ENCODE peak calls at places on chromosomes 2 and 18, in nine cellular contexts. One of them, this sample, is unnamed.
A peak's percentile ranks its signal among the peaks of the same experiment; 100 is the strongest.

GRCh38 chr2:189164732-189165131 is 14.8 kb downstream of the COL5A2 start:
- DNase-seq in B cell: no peak
- DNase-seq in GM13976: no peak
- DNase-seq in effector memory CD4-positive, alpha-beta T cell: no peak
- DNase-seq in colonic mucosa: no peak
- DNase-seq in HEK293T: no peak
- DNase-seq in heart left ventricle: no peak
- DNase-seq in PC-3: peak; percentile 70
- DNase-seq in kidney epithelial cell: no peak
- DNase-seq in this sample: no peak

GRCh38 chr2:217491271-217491670 is 511.5 kb downstream of the TNS1 start:
- DNase-seq in kidney epithelial cell: no peak
- DNase-seq in GM13976: no peak
- DNase-seq in B cell: no peak
- DNase-seq in HEK293T: no peak
- DNase-seq in PC-3: no peak
- DNase-seq in heart left ventricle: no peak
- DNase-seq in colonic mucosa: no peak
- DNase-seq in effector memory CD4-positive, alpha-beta T cell: no peak
- DNase-seq in this sample: no peak

GRCh38 chr2:209495855-209496585 is 72.2 kb downstream of the MAP2 start:
- DNase-seq in B cell: no peak
- DNase-seq in colonic mucosa: no peak
- DNase-seq in kidney epithelial cell: peak; percentile 98
- DNase-seq in PC-3: peak; percentile 98
- DNase-seq in effector memory CD4-positive, alpha-beta T cell: no peak
- DNase-seq in HEK293T: peak; percentile 68
- DNase-seq in GM13976: no peak
- DNase-seq in heart left ventricle: peak; percentile 21
- DNase-seq in this sample: no peak

GRCh38 chr2:56749152-56749752 is 565.5 kb downstream of the CCDC85A start:
- DNase-seq in colonic mucosa: no peak
- DNase-seq in B cell: no peak
- DNase-seq in GM13976: peak; percentile 1
- DNase-seq in kidney epithelial cell: peak; percentile 4
- DNase-seq in PC-3: peak; percentile 68
- DNase-seq in effector memory CD4-positive, alpha-beta T cell: no peak
- DNase-seq in heart left ventricle: no peak
- DNase-seq in HEK293T: peak; percentile 19
- DNase-seq in this sample: no peak

GRCh38 chr2:26850002-26850431 is 2.1 kb downstream of the DPYSL5 start:
- DNase-seq in PC-3: no peak
- DNase-seq in colonic mucosa: no peak
- DNase-seq in effector memory CD4-positive, alpha-beta T cell: no peak
- DNase-seq in heart left ventricle: no peak
- DNase-seq in B cell: no peak
- DNase-seq in GM13976: no peak
- DNase-seq in kidney epithelial cell: no peak
- DNase-seq in HEK293T: no peak
- DNase-seq in this sample: no peak

GRCh38 chr2:134080759-134081158 is 173.1 kb upstream of the MGAT5 start:
- DNase-seq in effector memory CD4-positive, alpha-beta T cell: no peak
- DNase-seq in B cell: no peak
- DNase-seq in PC-3: no peak
- DNase-seq in kidney epithelial cell: no peak
- DNase-seq in GM13976: no peak
- DNase-seq in HEK293T: no peak
- DNase-seq in heart left ventricle: no peak
- DNase-seq in colonic mucosa: no peak
- DNase-seq in this sample: no peak

GRCh38 chr2:238125127-238125885 is 13.2 kb upstream of the KLHL30 start:
- DNase-seq in kidney epithelial cell: no peak
- DNase-seq in effector memory CD4-positive, alpha-beta T cell: no peak
- DNase-seq in colonic mucosa: no peak
- DNase-seq in GM13976: no peak
- DNase-seq in heart left ventricle: no peak
- DNase-seq in B cell: no peak
- DNase-seq in PC-3: no peak
- DNase-seq in HEK293T: no peak
- DNase-seq in this sample: peak; percentile 32

GRCh38 chr2:177429688-177430325 is 37.2 kb downstream of the AGPS start:
- DNase-seq in kidney epithelial cell: peak; percentile 93
- DNase-seq in colonic mucosa: no peak
- DNase-seq in B cell: no peak
- DNase-seq in heart left ventricle: no peak
- DNase-seq in HEK293T: no peak
- DNase-seq in GM13976: no peak
- DNase-seq in PC-3: no peak
- DNase-seq in effector memory CD4-positive, alpha-beta T cell: no peak
- DNase-seq in this sample: no peak

GRCh38 chr2:239832101-239832994 is 192.8 kb downstream of the NDUFA10 start:
- DNase-seq in HEK293T: no peak
- DNase-seq in colonic mucosa: no peak
- DNase-seq in heart left ventricle: peak; percentile 8
- DNase-seq in GM13976: no peak
- DNase-seq in B cell: no peak
- DNase-seq in PC-3: no peak
- DNase-seq in kidney epithelial cell: no peak
- DNase-seq in effector memory CD4-positive, alpha-beta T cell: no peak
- DNase-seq in this sample: no peak

GRCh38 chr2:217415316-217415715 is 555.5 kb upstream of the TNP1 start:
- DNase-seq in PC-3: no peak
- DNase-seq in colonic mucosa: no peak
- DNase-seq in HEK293T: no peak
- DNase-seq in GM13976: no peak
- DNase-seq in effector memory CD4-positive, alpha-beta T cell: no peak
- DNase-seq in heart left ventricle: no peak
- DNase-seq in B cell: no peak
- DNase-seq in kidney epithelial cell: no peak
- DNase-seq in this sample: no peak

GRCh38 chr2:235521844-235522243 is 28.0 kb downstream of the AGAP1 start:
- DNase-seq in B cell: no peak
- DNase-seq in heart left ventricle: no peak
- DNase-seq in GM13976: no peak
- DNase-seq in HEK293T: no peak
- DNase-seq in colonic mucosa: no peak
- DNase-seq in PC-3: no peak
- DNase-seq in kidney epithelial cell: no peak
- DNase-seq in effector memory CD4-positive, alpha-beta T cell: no peak
- DNase-seq in this sample: no peak

GRCh38 chr18:21145371-21145770 is 33.8 kb upstream of the ROCK1 start:
- DNase-seq in effector memory CD4-positive, alpha-beta T cell: no peak
- DNase-seq in GM13976: no peak
- DNase-seq in colonic mucosa: no peak
- DNase-seq in kidney epithelial cell: no peak
- DNase-seq in heart left ventricle: no peak
- DNase-seq in B cell: no peak
- DNase-seq in PC-3: no peak
- DNase-seq in HEK293T: no peak
- DNase-seq in this sample: no peak

GRCh38 chr18:10009321-10010144 is 95.7 kb downstream of the VAPA start:
- DNase-seq in colonic mucosa: no peak
- DNase-seq in HEK293T: no peak
- DNase-seq in B cell: no peak
- DNase-seq in kidney epithelial cell: no peak
- DNase-seq in heart left ventricle: no peak
- DNase-seq in PC-3: no peak
- DNase-seq in GM13976: no peak
- DNase-seq in effector memory CD4-positive, alpha-beta T cell: no peak
- DNase-seq in this sample: no peak